ENCODE peak calls at places on chromosome 14, in five cellular contexts. L is left kidney; E is activated naive CD8-positive, alpha-beta T cell treated with anti-CD3 and anti-CD28 coated beads, Interleukin-2, amount 50 U/mL, for 24 hours; Y is effector memory CD4-positive, alpha-beta T cell; T is amniotic epithelial cell. G is an unnamed sample.

GRCh38 chr14:72480465-72481243 is 413.2 kb downstream of the DPF3 start:
- DNase-seq in L (peak), E (no peak), Y (no peak), T (no peak), G (no peak)

GRCh38 chr14:80381964-80382363 is 170.7 kb upstream of the DIO2 start:
- DNase-seq in T (no peak), E (no peak), L (no peak), Y (no peak), G (no peak)

GRCh38 chr14:64763801-64764511 is 59.7 kb downstream of the PLEKHG3 start:
- DNase-seq in T (peak), L (peak), Y (no peak), E (no peak), G (no peak)

GRCh38 chr14:103228076-103228806 is 105.0 kb downstream of the TNFAIP2 start:
- DNase-seq in Y (no peak), E (no peak), T (no peak), L (no peak), G (no peak)

GRCh38 chr14:74018029-74018703 is 922 bp downstream of the ENTPD5 start:
- DNase-seq in E (no peak), T (peak), L (no peak), Y (no peak), G (no peak)

GRCh38 chr14:93906341-93907329 is 20.5 kb upstream of the FAM181A start:
- DNase-seq in L (peak), T (peak), Y (peak), E (peak), G (peak)

GRCh38 chr14:73725116-73726024 is 11.2 kb upstream of the PNMA1 start:
- DNase-seq in E (no peak), Y (no peak), T (peak), L (no peak), G (no peak)

GRCh38 chr14:61211476-61212262 is 69.5 kb downstream of the TMEM30B start:
- DNase-seq in E (no peak), Y (no peak), L (peak), T (no peak), G (no peak)

GRCh38 chr14:21990116-21990515 is 316.5 kb upstream of the OR4E1 start:
- DNase-seq in Y (no peak), E (no peak), L (peak), T (peak), G (no peak)

GRCh38 chr14:90087433-90087832 is 25.6 kb downstream of the KCNK13 start:
- DNase-seq in Y (no peak), T (peak), L (no peak), E (no peak), G (no peak)

GRCh38 chr14:57512221-57512620 is 18.6 kb upstream of the CCDC198 start:
- DNase-seq in Y (no peak), E (no peak), T (no peak), L (peak), G (no peak)

GRCh38 chr14:98952595-98953325 is 319.2 kb downstream of the BCL11B start:
- DNase-seq in E (no peak), L (no peak), Y (no peak), T (no peak), G (no peak)

GRCh38 chr14:98728024-98728423 is 544.0 kb downstream of the BCL11B start:
- DNase-seq in Y (no peak), E (no peak), L (no peak), T (no peak), G (no peak)

GRCh38 chr14:31097081-31097480 is 70.9 kb upstream of the STRN3 start:
- DNase-seq in Y (no peak), L (no peak), E (no peak), T (no peak), G (no peak)

GRCh38 chr14:39268393-39268792 is 34.7 kb downstream of the MIA2 start:
- DNase-seq in L (peak), T (peak), E (no peak), Y (no peak), G (no peak)

GRCh38 chr14:103343905-103344797 is 10.1 kb downstream of the EIF5 start:
- DNase-seq in L (no peak), Y (no peak), T (no peak), E (no peak), G (no peak)

GRCh38 chr14:66859063-66859671 is 330.1 kb upstream of the GARIN2 start:
- DNase-seq in E (no peak), T (no peak), Y (no peak), L (no peak), G (no peak)

GRCh38 chr14:52015411-52016030 is 26.2 kb downstream of the RTRAF start:
- DNase-seq in Y (no peak), E (no peak), T (peak), L (peak), G (peak)

GRCh38 chr14:59698793-59699192 is 122.2 kb upstream of the CCDC175 start:
- DNase-seq in E (no peak), T (peak), Y (no peak), L (no peak), G (no peak)

GRCh38 chr14:57987051-57987450 is 121.2 kb upstream of the SLC35F4 start:
- DNase-seq in L (no peak), Y (no peak), T (no peak), E (no peak), G (no peak)

GRCh38 chr14:95023886-95024285 is 133.4 kb downstream of the DICER1 start:
- DNase-seq in T (peak), L (no peak), E (no peak), Y (no peak), G (no peak)

GRCh38 chr14:81594012-81594411 is 60.4 kb upstream of the SEL1L start:
- DNase-seq in L (peak), E (no peak), Y (no peak), T (no peak), G (peak)

GRCh38 chr14:49852351-49853157 is at the start of gene NEMF:
- DNase-seq in Y (peak), E (peak), T (peak), L (peak), G (peak)

GRCh38 chr14:23663711-23664110 is 27.5 kb downstream of the DHRS2 start:
- DNase-seq in L (no peak), Y (no peak), E (no peak), T (no peak), G (no peak)

GRCh38 chr14:22849212-22849819 is 12.9 kb downstream of the MMP14 start:
- DNase-seq in Y (no peak), E (no peak), T (no peak), L (peak), G (no peak)

GRCh38 chr14:75570797-75571196 is 7.6 kb upstream of the FLVCR2 start:
- DNase-seq in L (no peak), E (no peak), T (no peak), Y (no peak), G (no peak)

GRCh38 chr14:47846008-47846407 is 170.6 kb upstream of the MDGA2 start:
- DNase-seq in L (no peak), Y (no peak), E (no peak), T (no peak), G (no peak)

GRCh38 chr14:100721568-100721967 is 5.1 kb upstream of the DLK1 start:
- DNase-seq in E (no peak), L (no peak), Y (no peak), T (peak), G (no peak)

GRCh38 chr14:64296561-64296960 is 2.4 kb upstream of the ESR2 start:
- DNase-seq in Y (no peak), E (no peak), T (peak), L (no peak), G (no peak)

GRCh38 chr14:91987192-91987591 is 39.7 kb upstream of the FBLN5 start:
- DNase-seq in E (no peak), T (no peak), Y (no peak), L (no peak), G (no peak)

GRCh38 chr14:32074887-32075572 is 2.1 kb upstream of the ARHGAP5 start:
- DNase-seq in L (no peak), Y (no peak), E (no peak), T (peak), G (no peak)

GRCh38 chr14:78606111-78606510 is 435.9 kb downstream of the NRXN3 start:
- DNase-seq in Y (no peak), L (no peak), T (no peak), E (no peak), G (no peak)

GRCh38 chr14:101502761-101503392 is 58.4 kb upstream of the DIO3 start:
- DNase-seq in L (no peak), T (no peak), E (no peak), Y (no peak), G (no peak)

GRCh38 chr14:68638056-68638816 is 154.6 kb downstream of the ZFP36L1 start:
- DNase-seq in Y (no peak), L (peak), T (no peak), E (no peak), G (no peak)

GRCh38 chr14:102297436-102298170 is 7.4 kb downstream of the MOK start:
- DNase-seq in T (no peak), L (no peak), Y (no peak), E (no peak), G (no peak)

GRCh38 chr14:51644215-51644969 is 7.3 kb upstream of the FRMD6 start:
- DNase-seq in E (no peak), T (peak), L (peak), Y (no peak), G (no peak)

G was measured in neural crest cell.